ENCODE peak calls at places on chromosomes 12 and 14, in four cellular contexts. K is GM04504, M is iris pigment epithelial cell, G is uterus. R is an unnamed sample.

GRCh38 chr12:85509081-85509856 is 229.2 kb downstream of the ALX1 start:
- DNase-seq in M (no peak), G (no peak), K (no peak), R (no peak)

GRCh38 chr12:102169922-102170698 is 27.5 kb downstream of the PMCH start:
- DNase-seq in M (peak), G (no peak), K (no peak), R (no peak)

GRCh38 chr12:115519887-115520286 is 757.6 kb downstream of the MED13L start:
- DNase-seq in M (no peak), K (no peak), G (no peak), R (no peak)

GRCh38 chr12:113246478-113247122 is 25.3 kb downstream of the TPCN1 start:
- DNase-seq in K (no peak), M (no peak), G (no peak), R (no peak)

GRCh38 chr14:52901357-52901980 is 49.4 kb downstream of the FERMT2 start:
- DNase-seq in K (no peak), M (no peak), G (no peak), R (no peak)

GRCh38 chr14:89417469-89418225 is 614 bp upstream of the FOXN3 start:
- DNase-seq in G (peak), M (peak), K (no peak), R (peak)

GRCh38 chr14:103680491-103681231 is 34.6 kb downstream of the XRCC3 start:
- DNase-seq in K (no peak), G (no peak), M (no peak), R (no peak)

GRCh38 chr14:71050227-71050823 is 143.1 kb downstream of the PCNX1 start:
- DNase-seq in G (no peak), K (no peak), M (peak), R (no peak)

GRCh38 chr12:65885312-65885711 is 61.0 kb downstream of the HMGA2 start:
- DNase-seq in K (no peak), M (peak), G (no peak), R (no peak)

GRCh38 chr14:51554953-51555352 is 96.8 kb upstream of the FRMD6 start:
- DNase-seq in G (no peak), K (peak), M (peak), R (no peak)

GRCh38 chr12:87155616-87156015 is 873.6 kb downstream of the C12orf50 start:
- DNase-seq in K (no peak), G (no peak), M (peak), R (no peak)

GRCh38 chr12:64739778-64740177 is 19.4 kb downstream of the GNS start:
- DNase-seq in G (no peak), K (no peak), M (no peak), R (no peak)

GRCh38 chr12:53338916-53339315 is 2.8 kb upstream of the SP7 start:
- DNase-seq in M (no peak), G (no peak), K (no peak), R (no peak)

GRCh38 chr12:51779876-51780275 is 68.6 kb downstream of the FIGNL2 start:
- DNase-seq in M (no peak), K (no peak), G (no peak), R (no peak)

GRCh38 chr12:123853401-123854070 is 91.4 kb downstream of the DNAH10 start:
- DNase-seq in G (no peak), M (no peak), K (no peak), R (no peak)

GRCh38 chr12:107853479-107853878 is 79.0 kb downstream of the ASCL4 start:
- DNase-seq in G (no peak), M (no peak), K (no peak), R (no peak)

GRCh38 chr14:77212933-77213656 is 31.5 kb downstream of the TMEM63C start:
- DNase-seq in G (no peak), K (no peak), M (peak), R (peak)

GRCh38 chr14:101223147-101223546 is 319.6 kb upstream of the RTL1 start:
- DNase-seq in M (no peak), K (no peak), G (no peak), R (no peak)

GRCh38 chr12:48811454-48812090 is 6.7 kb upstream of the CACNB3 start:
- DNase-seq in K (no peak), G (no peak), M (peak), R (no peak)

GRCh38 chr14:60856113-60856512 is 121.6 kb downstream of the MNAT1 start:
- DNase-seq in G (no peak), K (no peak), M (no peak), R (no peak)

GRCh38 chr12:58502236-58502635 is 418.1 kb downstream of the LRIG3 start:
- DNase-seq in G (no peak), M (no peak), K (peak), R (no peak)

GRCh38 chr12:54306925-54307731 is 6.3 kb upstream of the NFE2 start:
- DNase-seq in M (peak), K (no peak), G (peak), R (no peak)

GRCh38 chr12:106774808-106775524 is 484 bp downstream of the RIC8B start:
- DNase-seq in M (no peak), K (no peak), G (no peak), R (peak)

R was measured in activated T-helper 2 cell treated with anti-CD3 and anti-CD28 coated beads, Interferon-gamma antibody, Interleukin-2, Interleukin-4, amounts not matched to agents 10 μg/mL and 5 μg/mL and 100 μg/mL, durations not matched to agents 14 hours and 24 hours and 36 hours.